ENCODE peak calls at places on chromosome 11, in six cellular contexts. U, E, V, O, Q and M are unnamed samples.

GRCh38 chr11:120563698-120564572 is 52.4 kb downstream of the GRIK4 start:
- DNase-seq in U (peak; percentile 73), V (no peak), O (no peak), E (peak; percentile 79), Q (peak; percentile 32), M (no peak)

GRCh38 chr11:20453657-20454316 is 66.3 kb downstream of the PRMT3 start:
- DNase-seq in V (no peak), E (no peak), O (no peak), Q (no peak), U (no peak), M (no peak)

GRCh38 chr11:115776916-115777315 is 272.7 kb upstream of the CADM1 start:
- DNase-seq in Q (peak; percentile 23), V (no peak), U (no peak), E (no peak), O (no peak), M (no peak)

GRCh38 chr11:22416462-22416861 is 78.3 kb downstream of the SLC17A6 start:
- DNase-seq in E (no peak), V (no peak), Q (no peak), O (no peak), U (no peak), M (no peak)

GRCh38 chr11:80993561-80993960 is 1552.7 kb upstream of the TENM4 start:
- DNase-seq in V (no peak), E (no peak), Q (no peak), O (no peak), U (no peak), M (no peak)

GRCh38 chr11:111522426-111522825 is 7.8 kb downstream of the HOATZ start:
- DNase-seq in Q (no peak), O (no peak), V (no peak), E (no peak), U (no peak), M (no peak)

GRCh38 chr11:131248588-131248987 is 121.8 kb upstream of the NTM start:
- DNase-seq in O (no peak), E (no peak), U (no peak), Q (no peak), V (peak; percentile 25), M (no peak)

GRCh38 chr11:84290647-84291046 is 1004.5 kb upstream of the CCDC90B start:
- DNase-seq in U (no peak), Q (no peak), O (no peak), E (no peak), V (no peak), M (no peak)

GRCh38 chr11:12496181-12497025 is 119.0 kb downstream of the PARVA start:
- DNase-seq in E (no peak), Q (no peak), O (no peak), U (no peak), V (no peak), M (no peak)
- TF ChIP-seq CTCF in E (no peak), Q (no peak), O (no peak), U (no peak), V (no peak), M (peak; percentile 38)

GRCh38 chr11:46362146-46363030 is 15.1 kb downstream of the DGKZ start:
- DNase-seq in O (peak; percentile 66), Q (no peak), V (no peak), U (no peak), E (no peak), M (no peak)
- H3K4me3 ChIP-seq in O (peak overlapping the region; percentile 31), Q (peak overlapping the region; percentile 35), V (no peak overlapping the region), U (no peak overlapping the region), E (no peak overlapping the region), M (no peak overlapping the region)

GRCh38 chr11:64267207-64267945 is 16.0 kb downstream of the PLCB3 start:
- DNase-seq in E (no peak), U (peak; percentile 67), Q (peak; percentile 51), O (peak; percentile 85), V (no peak), M (no peak)

GRCh38 chr11:64268687-64269379 is 15.6 kb downstream of the BAD start:
- DNase-seq in E (peak; percentile 94), Q (peak; percentile 69), V (no peak), U (peak; percentile 94), O (no peak), M (no peak)

GRCh38 chr11:64271339-64272132 is 12.9 kb downstream of the BAD start:
- DNase-seq in O (peak; percentile 90), V (peak; percentile 90), U (peak; percentile 95), Q (peak; percentile 94), E (peak; percentile 98), M (no peak)

GRCh38 chr11:64268028-64268686 is 16.3 kb downstream of the BAD start:
- DNase-seq in V (no peak), U (no peak), Q (peak; percentile 47), E (no peak), O (peak; percentile 87), M (no peak)

DNA sequence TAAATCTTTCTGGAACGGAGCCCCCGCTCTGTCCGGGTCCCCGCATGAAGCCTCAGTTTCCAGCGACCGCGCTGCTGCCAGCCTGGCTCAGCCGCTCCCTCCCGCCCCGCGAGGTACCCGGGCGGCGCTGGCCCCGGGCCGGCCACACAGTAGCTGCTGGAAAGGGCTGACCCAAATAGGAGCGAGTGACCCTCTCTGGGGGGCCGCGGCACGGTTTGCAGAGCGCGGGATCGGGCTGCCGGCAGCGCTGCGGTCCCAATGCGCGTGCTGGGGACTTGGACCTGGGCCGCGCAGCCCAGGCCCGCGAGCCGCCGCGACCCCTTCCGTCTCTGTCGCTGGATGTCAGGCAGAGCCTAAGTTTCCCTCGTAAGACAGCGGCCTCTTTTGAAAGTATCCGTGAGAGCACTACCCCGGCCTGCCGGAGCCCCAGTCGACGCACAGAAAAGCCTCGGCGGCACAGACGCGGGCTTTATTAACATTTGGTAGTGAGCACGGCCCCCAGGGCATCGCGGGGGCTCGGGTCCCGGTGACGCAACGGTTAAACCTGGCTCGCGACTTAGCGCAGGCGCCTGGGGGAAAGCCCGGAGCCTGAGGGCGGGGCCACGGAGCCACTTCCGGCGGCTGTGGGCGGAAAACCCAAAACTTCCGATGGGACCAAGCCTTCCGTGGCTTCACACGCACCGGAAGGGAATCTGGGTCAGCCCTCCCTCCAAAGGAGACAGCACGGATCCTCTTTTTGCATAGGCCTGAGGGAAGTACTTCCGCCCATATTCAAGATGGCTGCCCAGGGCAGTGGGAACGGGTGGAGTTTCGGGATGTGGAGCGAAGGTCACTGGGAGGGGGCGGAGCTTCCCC is 14.9 kb downstream of the BAD start:
- DNase-seq in O (peak; percentile 99), V (peak; percentile 98), E (peak; percentile 99), Q (peak; percentile 99), U (peak; percentile 99), M (peak; percentile 98)
- TF ChIP-seq CTCF in O (peak; percentile 32), V (no peak), E (no peak), Q (no peak), U (no peak), M (no peak)

GRCh38 chr11:118619444-118620205 is 12.2 kb downstream of the PHLDB1 start:
- DNase-seq in O (no peak), U (peak; percentile 90), E (peak; percentile 84), Q (peak; percentile 77), V (no peak), M (peak; percentile 97)
- H3K4me3 ChIP-seq in O (no peak overlapping the region), U (no peak overlapping the region), E (no peak overlapping the region), Q (no peak overlapping the region), V (no peak overlapping the region), M (no peak overlapping the region)

GRCh38 chr11:44784438-44784760 is 57.6 kb downstream of the TSPAN18 start:
- DNase-seq in U (no peak), E (no peak), Q (no peak), V (no peak), O (no peak), M (no peak)

GRCh38 chr11:44787981-44788380 is 61.2 kb downstream of the TSPAN18 start:
- DNase-seq in U (no peak), E (no peak), O (no peak), Q (no peak), V (no peak), M (no peak)

GRCh38 chr11:44787070-44787469 is 60.3 kb downstream of the TSPAN18 start:
- DNase-seq in O (no peak), E (no peak), V (no peak), Q (no peak), U (no peak), M (no peak)

GRCh38 chr11:44784784-44785183 is 58.0 kb downstream of the TSPAN18 start:
- DNase-seq in V (no peak), Q (no peak), E (no peak), U (no peak), O (no peak), M (no peak)

GRCh38 chr11:44785856-44786606 is 59.3 kb downstream of the TSPAN18 start:
- DNase-seq in Q (no peak), O (no peak), U (no peak), V (no peak), E (no peak), M (no peak)
- TF ChIP-seq CTCF in Q (no peak), O (no peak), U (no peak), V (no peak), E (no peak), M (peak; percentile 36)

DNA sequence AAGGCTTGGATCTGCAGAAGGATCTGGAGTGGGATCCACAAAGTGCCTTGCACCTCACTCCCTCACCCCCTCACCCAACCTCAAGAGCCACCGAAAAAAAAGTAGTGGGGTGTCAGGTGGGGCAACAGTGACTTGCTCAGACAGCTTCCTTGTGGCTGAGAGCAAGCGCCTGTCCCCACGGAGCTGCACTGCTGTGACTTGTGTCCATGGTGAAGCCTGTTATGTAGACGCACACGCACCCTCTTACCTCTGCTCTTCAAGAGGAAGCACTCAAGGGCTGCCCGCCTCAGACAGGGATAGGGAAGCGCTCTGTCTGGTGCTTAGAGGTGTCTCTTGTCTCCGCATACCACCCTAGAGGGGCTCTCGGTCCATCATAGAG is 1.2 kb downstream of the DRD2 start:
- DNase-seq in Q (no peak), E (no peak), U (no peak), V (no peak), O (no peak), M (no peak)
- H3K4me3 ChIP-seq in Q (no peak overlapping the region), E (no peak overlapping the region), U (no peak overlapping the region), V (no peak overlapping the region), O (no peak overlapping the region), M (no peak overlapping the region)

DNA sequence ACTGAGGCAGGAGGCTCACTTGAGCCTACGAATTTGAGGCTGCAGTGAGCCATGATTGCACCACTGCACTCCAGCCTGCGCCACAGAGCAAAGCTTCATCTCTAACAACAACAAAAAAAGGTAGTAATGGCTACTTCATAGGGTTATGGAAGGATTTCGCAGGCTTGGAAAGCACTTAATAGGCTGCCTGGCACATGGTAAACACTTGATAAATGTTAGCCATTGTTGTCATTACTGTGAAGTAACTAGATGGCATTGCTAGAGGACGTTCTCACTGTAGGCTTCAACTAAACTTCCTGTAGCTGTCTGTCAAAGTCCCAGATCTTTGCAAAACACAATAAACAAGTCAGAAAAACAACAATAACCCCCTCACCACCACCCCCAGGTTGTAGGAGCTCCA is 357.2 kb upstream of the NARS2 start:
- DNase-seq in U (no peak), O (no peak), V (no peak), Q (no peak), E (no peak), M (no peak)
- TF ChIP-seq CTCF in U (no peak), O (no peak), V (no peak), Q (no peak), E (no peak), M (no peak)

GRCh38 chr11:113874920-113875413 is 405 bp downstream of the USP28 start:
- DNase-seq in U (no peak), O (no peak), Q (no peak), E (no peak), V (no peak), M (no peak)

GRCh38 chr11:113874096-113874919 is 1.1 kb downstream of the USP28 start:
- DNase-seq in Q (no peak), O (no peak), U (no peak), V (no peak), E (peak; percentile 70), M (no peak)

GRCh38 chr11:113871331-113871730 is 4.0 kb downstream of the USP28 start:
- DNase-seq in Q (no peak), O (no peak), U (no peak), E (no peak), V (no peak), M (no peak)

GRCh38 chr11:113875414-113876073 is at the start of gene USP28:
- DNase-seq in O (peak; percentile 99), Q (peak; percentile 97), V (peak; percentile 97), U (peak; percentile 98), E (peak; percentile 99), M (peak; percentile 39)

GRCh38 chr11:113873241-113873626 is 2.1 kb downstream of the USP28 start:
- DNase-seq in Q (peak; percentile 66), U (no peak), O (no peak), V (no peak), E (peak; percentile 37), M (no peak)
- H3K4me3 ChIP-seq in Q (peak overlapping the region; percentile 50), U (no peak overlapping the region), O (no peak overlapping the region), V (no peak overlapping the region), E (no peak overlapping the region), M (no peak overlapping the region)